ENCODE peak calls at places on chromosome 17, in seven cellular contexts. H is neural crest cell; Q is COLO829; V is kidney glomerular epithelial cell; L is breast epithelium; M is stimulated activated naive CD8-positive, alpha-beta T cell treated with anti-CD3 and anti-CD28 coated beads, Interleukin-15, amount 100 ng/mL, for 72 hours; N is fibroblast of the aortic adventitia. C is an unnamed sample.

GRCh38 chr17:81636505-81637288 is at the start of the genes NPLOC4 and TSPAN10:
- DNase-seq in H (peak), Q (peak), V (peak), L (peak), M (peak), N (peak), C (peak)

GRCh38 chr17:35312790-35313711 is 60.4 kb downstream of the SLFN11 start:
- DNase-seq in H (peak), Q (peak), V (peak), L (no peak), M (peak), N (peak), C (peak)

GRCh38 chr17:8887834-8888703 is 20.6 kb upstream of the PIK3R6 start:
- DNase-seq in H (peak), Q (no peak), V (no peak), L (no peak), M (no peak), N (no peak), C (no peak)

GRCh38 chr17:28379814-28380571 is 8.5 kb downstream of the SARM1 start:
- DNase-seq in H (no peak), Q (no peak), V (no peak), L (no peak), M (no peak), N (peak), C (no peak)

GRCh38 chr17:57697891-57698708 is 47.0 kb downstream of the CCDC182 start:
- DNase-seq in H (no peak), Q (peak), V (no peak), L (no peak), M (no peak), N (no peak), C (peak)

GRCh38 chr17:43984521-43984920 is 19.9 kb upstream of the NAGS start:
- DNase-seq in H (no peak), Q (no peak), V (no peak), L (no peak), M (no peak), N (no peak), C (no peak)

GRCh38 chr17:63514477-63514876 is 8.7 kb upstream of the KCNH6 start:
- DNase-seq in H (no peak), Q (no peak), V (no peak), L (no peak), M (no peak), N (no peak), C (no peak)

GRCh38 chr17:20702692-20703091 is 123.2 kb downstream of the CDRT15L2 start:
- DNase-seq in H (no peak), Q (no peak), V (no peak), L (no peak), M (no peak), N (no peak), C (no peak)

GRCh38 chr17:71631483-71631882 is 489.3 kb upstream of the SOX9 start:
- DNase-seq in H (no peak), Q (peak), V (peak), L (no peak), M (no peak), N (no peak), C (no peak)

GRCh38 chr17:8160224-8160577 is 2.5 kb downstream of the VAMP2 start:
- DNase-seq in H (no peak), Q (no peak), V (no peak), L (no peak), M (no peak), N (no peak), C (no peak)

GRCh38 chr17:65559802-65560627 is 1.4 kb downstream of the AXIN2 start:
- DNase-seq in H (peak), Q (no peak), V (no peak), L (no peak), M (peak), N (peak), C (peak)

GRCh38 chr17:79192503-79193500 is 118.2 kb downstream of the ENGASE start:
- DNase-seq in H (peak), Q (no peak), V (no peak), L (no peak), M (no peak), N (peak), C (peak)

GRCh38 chr17:75093543-75094158 is 5.9 kb downstream of the SLC16A5 start:
- DNase-seq in H (no peak), Q (no peak), V (no peak), L (peak), M (no peak), N (no peak), C (no peak)

GRCh38 chr17:74972107-74972972 is at the start of gene HID1:
- DNase-seq in H (peak), Q (peak), V (no peak), L (peak), M (peak), N (no peak), C (peak)

GRCh38 chr17:8918811-8919210 is 46.7 kb downstream of the PIK3R5 start:
- DNase-seq in H (no peak), Q (peak), V (no peak), L (no peak), M (no peak), N (peak), C (no peak)

GRCh38 chr17:73393381-73393780 is 81.6 kb upstream of the CDC42EP4 start:
- DNase-seq in H (no peak), Q (no peak), V (no peak), L (no peak), M (no peak), N (no peak), C (no peak)

GRCh38 chr17:50423553-50424159 is 2.4 kb upstream of the ACSF2 start:
- DNase-seq in H (no peak), Q (no peak), V (peak), L (no peak), M (no peak), N (peak), C (no peak)

GRCh38 chr17:31470592-31470991 is 79.1 kb downstream of the RAB11FIP4 start:
- DNase-seq in H (no peak), Q (no peak), V (no peak), L (no peak), M (no peak), N (no peak), C (no peak)

GRCh38 chr17:7552621-7553051 is 3.8 kb downstream of the TNFSF12 start:
- DNase-seq in H (no peak), Q (no peak), V (no peak), L (no peak), M (peak), N (no peak), C (peak)

GRCh38 chr17:58283674-58284612 is 3.2 kb upstream of the MPO start:
- DNase-seq in H (no peak), Q (no peak), V (no peak), L (no peak), M (no peak), N (no peak), C (no peak)

GRCh38 chr17:557371-557770 is 157.3 kb downstream of the VPS53 start:
- DNase-seq in H (no peak), Q (no peak), V (peak), L (no peak), M (no peak), N (peak), C (no peak)

GRCh38 chr17:54085934-54086333 is 263.2 kb downstream of the KIF2B start:
- DNase-seq in H (no peak), Q (no peak), V (no peak), L (no peak), M (no peak), N (no peak), C (no peak)